ENCODE peak calls at places on chromosome 14, in four cellular contexts. One of them, this sample, is unnamed.

GRCh38 chr14:52443506-52443905 is 108.8 kb downstream of the TXNDC16 start:
- DNase-seq in myocyte: no peak
- DNase-seq in RPMI7951: no peak
- DNase-seq in activated T-helper 1 cell treated with anti-CD3 and anti-CD28 coated beads, Interleukin-2, amount 50 U/mL, for 16 hours: no peak
- DNase-seq in this sample: no peak

GRCh38 chr14:30005114-30005698 is 77.6 kb upstream of the PRKD1 start:
- DNase-seq in activated T-helper 1 cell treated with anti-CD3 and anti-CD28 coated beads, Interleukin-2, amount 50 U/mL, for 16 hours: no peak
- DNase-seq in RPMI7951: peak; percentile 44
- DNase-seq in myocyte: peak; percentile 71
- DNase-seq in this sample: no peak

GRCh38 chr14:80434574-80435321 is 223.4 kb upstream of the DIO2 start:
- DNase-seq in myocyte: no peak
- DNase-seq in activated T-helper 1 cell treated with anti-CD3 and anti-CD28 coated beads, Interleukin-2, amount 50 U/mL, for 16 hours: no peak
- DNase-seq in RPMI7951: peak; percentile 22
- DNase-seq in this sample: no peak

GRCh38 chr14:69873877-69874780 is 5.1 kb upstream of the SMOC1 start:
- DNase-seq in activated T-helper 1 cell treated with anti-CD3 and anti-CD28 coated beads, Interleukin-2, amount 50 U/mL, for 16 hours: no peak
- DNase-seq in myocyte: peak; percentile 74
- DNase-seq in RPMI7951: peak; percentile 38
- DNase-seq in this sample: no peak

GRCh38 chr14:101033006-101033405 is 129.5 kb upstream of the RTL1 start:
- DNase-seq in myocyte: no peak
- DNase-seq in activated T-helper 1 cell treated with anti-CD3 and anti-CD28 coated beads, Interleukin-2, amount 50 U/mL, for 16 hours: no peak
- DNase-seq in RPMI7951: no peak
- DNase-seq in this sample: no peak

GRCh38 chr14:41482861-41483260 is 123.8 kb upstream of the LRFN5 start:
- DNase-seq in activated T-helper 1 cell treated with anti-CD3 and anti-CD28 coated beads, Interleukin-2, amount 50 U/mL, for 16 hours: no peak
- DNase-seq in myocyte: no peak
- DNase-seq in RPMI7951: no peak
- DNase-seq in this sample: no peak

GRCh38 chr14:65824978-65825299 is 412.4 kb downstream of the FUT8 start:
- DNase-seq in myocyte: no peak
- DNase-seq in activated T-helper 1 cell treated with anti-CD3 and anti-CD28 coated beads, Interleukin-2, amount 50 U/mL, for 16 hours: no peak
- DNase-seq in RPMI7951: no peak
- DNase-seq in this sample: no peak

GRCh38 chr14:86654558-86655184 is 1124.7 kb downstream of the FLRT2 start:
- DNase-seq in activated T-helper 1 cell treated with anti-CD3 and anti-CD28 coated beads, Interleukin-2, amount 50 U/mL, for 16 hours: no peak
- DNase-seq in myocyte: peak; percentile 76
- DNase-seq in RPMI7951: peak; percentile 28
- DNase-seq in this sample: no peak

GRCh38 chr14:91249841-91250616 is 5.5 kb upstream of the GPR68 start:
- DNase-seq in RPMI7951: peak; percentile 94
- DNase-seq in myocyte: no peak
- DNase-seq in activated T-helper 1 cell treated with anti-CD3 and anti-CD28 coated beads, Interleukin-2, amount 50 U/mL, for 16 hours: no peak
- DNase-seq in this sample: peak; percentile 37

GRCh38 chr14:75880512-75880911 is 101.3 kb downstream of the TGFB3 start:
- DNase-seq in myocyte: peak; percentile 56
- DNase-seq in RPMI7951: no peak
- DNase-seq in activated T-helper 1 cell treated with anti-CD3 and anti-CD28 coated beads, Interleukin-2, amount 50 U/mL, for 16 hours: no peak
- DNase-seq in this sample: no peak

GRCh38 chr14:94707494-94707893 is 62.4 kb downstream of the GSC start:
- DNase-seq in activated T-helper 1 cell treated with anti-CD3 and anti-CD28 coated beads, Interleukin-2, amount 50 U/mL, for 16 hours: no peak
- DNase-seq in RPMI7951: no peak
- DNase-seq in myocyte: no peak
- DNase-seq in this sample: no peak

GRCh38 chr14:89941830-89942377 is 12.6 kb downstream of the EFCAB11 start:
- DNase-seq in RPMI7951: no peak
- DNase-seq in activated T-helper 1 cell treated with anti-CD3 and anti-CD28 coated beads, Interleukin-2, amount 50 U/mL, for 16 hours: no peak
- DNase-seq in myocyte: no peak
- DNase-seq in this sample: no peak

GRCh38 chr14:89444044-89444443 is 27.0 kb upstream of the FOXN3 start:
- DNase-seq in RPMI7951: no peak
- DNase-seq in myocyte: no peak
- DNase-seq in activated T-helper 1 cell treated with anti-CD3 and anti-CD28 coated beads, Interleukin-2, amount 50 U/mL, for 16 hours: no peak
- DNase-seq in this sample: no peak

GRCh38 chr14:105087963-105088811 is 23.0 kb upstream of the GPR132 start:
- DNase-seq in activated T-helper 1 cell treated with anti-CD3 and anti-CD28 coated beads, Interleukin-2, amount 50 U/mL, for 16 hours: no peak
- DNase-seq in myocyte: peak; percentile 73
- DNase-seq in RPMI7951: peak; percentile 62
- DNase-seq in this sample: no peak

GRCh38 chr14:49623941-49624806 is 3.6 kb downstream of the MGAT2 start:
- DNase-seq in RPMI7951: no peak
- DNase-seq in activated T-helper 1 cell treated with anti-CD3 and anti-CD28 coated beads, Interleukin-2, amount 50 U/mL, for 16 hours: no peak
- DNase-seq in myocyte: no peak
- DNase-seq in this sample: no peak

GRCh38 chr14:71355324-71356201 is 448.3 kb downstream of the PCNX1 start:
- DNase-seq in activated T-helper 1 cell treated with anti-CD3 and anti-CD28 coated beads, Interleukin-2, amount 50 U/mL, for 16 hours: no peak
- DNase-seq in RPMI7951: no peak
- DNase-seq in myocyte: peak; percentile 20
- DNase-seq in this sample: no peak

GRCh38 chr14:94867931-94868597 is 98.2 kb upstream of the GSC start:
- DNase-seq in activated T-helper 1 cell treated with anti-CD3 and anti-CD28 coated beads, Interleukin-2, amount 50 U/mL, for 16 hours: no peak
- DNase-seq in myocyte: no peak
- DNase-seq in RPMI7951: peak; percentile 14
- DNase-seq in this sample: no peak

GRCh38 chr14:64773577-64773976 is 69.4 kb downstream of the PLEKHG3 start:
- DNase-seq in RPMI7951: no peak
- DNase-seq in activated T-helper 1 cell treated with anti-CD3 and anti-CD28 coated beads, Interleukin-2, amount 50 U/mL, for 16 hours: no peak
- DNase-seq in myocyte: no peak
- DNase-seq in this sample: no peak

GRCh38 chr14:52363969-52364368 is 49.9 kb downstream of the PTGER2 start:
- DNase-seq in myocyte: peak; percentile 53
- DNase-seq in RPMI7951: no peak
- DNase-seq in activated T-helper 1 cell treated with anti-CD3 and anti-CD28 coated beads, Interleukin-2, amount 50 U/mL, for 16 hours: no peak
- DNase-seq in this sample: no peak

GRCh38 chr14:22112004-22112403 is 438.4 kb upstream of the OR4E1 start:
- DNase-seq in activated T-helper 1 cell treated with anti-CD3 and anti-CD28 coated beads, Interleukin-2, amount 50 U/mL, for 16 hours: peak; percentile 20
- DNase-seq in RPMI7951: no peak
- DNase-seq in myocyte: no peak
- DNase-seq in this sample: peak; percentile 38

GRCh38 chr14:93906341-93907329 is 20.5 kb upstream of the FAM181A start:
- DNase-seq in myocyte: peak; percentile 28
- DNase-seq in activated T-helper 1 cell treated with anti-CD3 and anti-CD28 coated beads, Interleukin-2, amount 50 U/mL, for 16 hours: peak; percentile 24
- DNase-seq in RPMI7951: peak; percentile 29
- DNase-seq in this sample: peak; percentile 31

GRCh38 chr14:52052289-52052943 is 16.4 kb downstream of the NID2 start:
- DNase-seq in activated T-helper 1 cell treated with anti-CD3 and anti-CD28 coated beads, Interleukin-2, amount 50 U/mL, for 16 hours: no peak
- DNase-seq in myocyte: peak; percentile 38
- DNase-seq in RPMI7951: peak; percentile 14
- DNase-seq in this sample: no peak

GRCh38 chr14:104871656-104872468 is 6.8 kb downstream of the CEP170B start:
- DNase-seq in activated T-helper 1 cell treated with anti-CD3 and anti-CD28 coated beads, Interleukin-2, amount 50 U/mL, for 16 hours: no peak
- DNase-seq in myocyte: no peak
- DNase-seq in RPMI7951: no peak
- DNase-seq in this sample: no peak

GRCh38 chr14:77580964-77581505 is 35.4 kb downstream of the SPTLC2 start:
- DNase-seq in activated T-helper 1 cell treated with anti-CD3 and anti-CD28 coated beads, Interleukin-2, amount 50 U/mL, for 16 hours: no peak
- DNase-seq in myocyte: peak; percentile 28
- DNase-seq in RPMI7951: peak; percentile 62
- DNase-seq in this sample: no peak

GRCh38 chr14:76762617-76763361 is 1.5 kb downstream of the VASH1 start:
- DNase-seq in RPMI7951: peak; percentile 16
- DNase-seq in myocyte: no peak
- DNase-seq in activated T-helper 1 cell treated with anti-CD3 and anti-CD28 coated beads, Interleukin-2, amount 50 U/mL, for 16 hours: no peak
- DNase-seq in this sample: no peak

GRCh38 chr14:65032319-65032718 is 45.6 kb downstream of the FNTB start:
- DNase-seq in activated T-helper 1 cell treated with anti-CD3 and anti-CD28 coated beads, Interleukin-2, amount 50 U/mL, for 16 hours: no peak
- DNase-seq in RPMI7951: no peak
- DNase-seq in myocyte: no peak
- DNase-seq in this sample: no peak

GRCh38 chr14:62947291-62947690 is 98.0 kb downstream of the KCNH5 start:
- DNase-seq in myocyte: no peak
- DNase-seq in RPMI7951: no peak
- DNase-seq in activated T-helper 1 cell treated with anti-CD3 and anti-CD28 coated beads, Interleukin-2, amount 50 U/mL, for 16 hours: no peak
- DNase-seq in this sample: no peak

GRCh38 chr14:96502621-96503251 is 554 bp downstream of the PAPOLA start:
- DNase-seq in myocyte: peak; percentile 46
- DNase-seq in activated T-helper 1 cell treated with anti-CD3 and anti-CD28 coated beads, Interleukin-2, amount 50 U/mL, for 16 hours: peak; percentile 2
- DNase-seq in RPMI7951: peak; percentile 24
- DNase-seq in this sample: peak; percentile 18

GRCh38 chr14:26410189-26410685 is 187.6 kb downstream of the NOVA1 start:
- DNase-seq in activated T-helper 1 cell treated with anti-CD3 and anti-CD28 coated beads, Interleukin-2, amount 50 U/mL, for 16 hours: no peak
- DNase-seq in myocyte: no peak
- DNase-seq in RPMI7951: no peak
- DNase-seq in this sample: no peak

GRCh38 chr14:38291681-38292459 is 36.0 kb upstream of the CLEC14A start:
- DNase-seq in myocyte: no peak
- DNase-seq in activated T-helper 1 cell treated with anti-CD3 and anti-CD28 coated beads, Interleukin-2, amount 50 U/mL, for 16 hours: no peak
- DNase-seq in RPMI7951: no peak
- DNase-seq in this sample: no peak

GRCh38 chr14:39181026-39181692 is 6.1 kb downstream of the PNN start:
- DNase-seq in RPMI7951: no peak
- DNase-seq in activated T-helper 1 cell treated with anti-CD3 and anti-CD28 coated beads, Interleukin-2, amount 50 U/mL, for 16 hours: no peak
- DNase-seq in myocyte: no peak
- DNase-seq in this sample: no peak

GRCh38 chr14:88323086-88323519 is at the start of gene KCNK10:
- DNase-seq in RPMI7951: no peak
- DNase-seq in activated T-helper 1 cell treated with anti-CD3 and anti-CD28 coated beads, Interleukin-2, amount 50 U/mL, for 16 hours: no peak
- DNase-seq in myocyte: no peak
- DNase-seq in this sample: no peak

GRCh38 chr14:104656014-104656714 is 33.3 kb upstream of the INF2 start:
- DNase-seq in RPMI7951: peak; percentile 33
- DNase-seq in myocyte: no peak
- DNase-seq in activated T-helper 1 cell treated with anti-CD3 and anti-CD28 coated beads, Interleukin-2, amount 50 U/mL, for 16 hours: no peak
- DNase-seq in this sample: no peak

GRCh38 chr14:94936901-94937321 is 167.0 kb upstream of the GSC start:
- DNase-seq in RPMI7951: no peak
- DNase-seq in myocyte: no peak
- DNase-seq in activated T-helper 1 cell treated with anti-CD3 and anti-CD28 coated beads, Interleukin-2, amount 50 U/mL, for 16 hours: no peak
- DNase-seq in this sample: no peak

GRCh38 chr14:56299306-56299984 is 181.2 kb downstream of the PELI2 start:
- DNase-seq in RPMI7951: no peak
- DNase-seq in activated T-helper 1 cell treated with anti-CD3 and anti-CD28 coated beads, Interleukin-2, amount 50 U/mL, for 16 hours: no peak
- DNase-seq in myocyte: no peak
- DNase-seq in this sample: no peak

GRCh38 chr14:56933446-56933845 is 123.2 kb upstream of the OTX2 start:
- DNase-seq in myocyte: no peak
- DNase-seq in RPMI7951: no peak
- DNase-seq in activated T-helper 1 cell treated with anti-CD3 and anti-CD28 coated beads, Interleukin-2, amount 50 U/mL, for 16 hours: no peak
- DNase-seq in this sample: no peak

GRCh38 chr14:93946506-93947170 is 19.5 kb downstream of the FAM181A start:
- DNase-seq in activated T-helper 1 cell treated with anti-CD3 and anti-CD28 coated beads, Interleukin-2, amount 50 U/mL, for 16 hours: no peak
- DNase-seq in RPMI7951: no peak
- DNase-seq in myocyte: no peak
- DNase-seq in this sample: no peak

GRCh38 chr14:58663494-58664111 is 25.8 kb downstream of the DACT1 start:
- DNase-seq in myocyte: peak; percentile 50
- DNase-seq in activated T-helper 1 cell treated with anti-CD3 and anti-CD28 coated beads, Interleukin-2, amount 50 U/mL, for 16 hours: no peak
- DNase-seq in RPMI7951: peak; percentile 42
- DNase-seq in this sample: no peak

GRCh38 chr14:68669101-68669500 is 123.8 kb downstream of the ZFP36L1 start:
- DNase-seq in myocyte: no peak
- DNase-seq in RPMI7951: peak; percentile 97
- DNase-seq in activated T-helper 1 cell treated with anti-CD3 and anti-CD28 coated beads, Interleukin-2, amount 50 U/mL, for 16 hours: no peak
- DNase-seq in this sample: no peak

GRCh38 chr14:100176811-100177327 is 17.4 kb upstream of the DEGS2 start:
- DNase-seq in RPMI7951: no peak
- DNase-seq in activated T-helper 1 cell treated with anti-CD3 and anti-CD28 coated beads, Interleukin-2, amount 50 U/mL, for 16 hours: no peak
- DNase-seq in myocyte: no peak
- DNase-seq in this sample: no peak

This sample was measured in central memory CD8-positive, alpha-beta T cell.